ENCODE peak calls at places on chromosomes 13 and 19, in four cellular contexts. H is fibroblast of lung, X is astrocyte of the spinal cord, A is RWPE1. I is an unnamed sample.

GRCh38 chr13:49938274-49938673 is 2.1 kb upstream of the SPRYD7 start:
- DNase-seq in H (no peak), X (no peak), A (no peak), I (no peak)

GRCh38 chr19:11984986-11985385 is 20.1 kb downstream of the ZNF763 start:
- DNase-seq in H (no peak), X (no peak), A (no peak), I (no peak)

GRCh38 chr19:4844348-4845179 is 13.1 kb upstream of the TICAM1 start:
- DNase-seq in H (no peak), X (no peak), A (no peak), I (no peak)

GRCh38 chr19:17687141-17687856 is 855 bp downstream of the UNC13A start:
- DNase-seq in H (no peak), X (no peak), A (no peak), I (no peak)

GRCh38 chr19:51179297-51179696 is 37.2 kb downstream of the SIGLEC7 start:
- DNase-seq in H (no peak), X (no peak), A (no peak), I (no peak)

GRCh38 chr13:108249150-108249549 is 20.4 kb upstream of the TNFSF13B start:
- DNase-seq in H (no peak), X (no peak), A (no peak), I (no peak)

GRCh38 chr13:60335531-60335930 is 61.5 kb upstream of the TDRD3 start:
- DNase-seq in H (peak; percentile 20), X (peak; percentile 39), A (no peak), I (no peak)

GRCh38 chr19:46206176-46206575 is 23.4 kb upstream of the IGFL1 start:
- DNase-seq in H (no peak), X (no peak), A (peak; percentile 89), I (no peak)

GRCh38 chr13:30927595-30927994 is 4.9 kb upstream of the TEX26 start:
- DNase-seq in H (peak; percentile 18), X (no peak), A (no peak), I (no peak)

GRCh38 chr19:2428027-2428690 is 773 bp upstream of the TIMM13 start:
- DNase-seq in H (peak; percentile 24), X (no peak), A (no peak), I (peak; percentile 2)

GRCh38 chr19:45553464-45553863 is 31.1 kb downstream of the OPA3 start:
- DNase-seq in H (no peak), X (no peak), A (no peak), I (no peak)

GRCh38 chr19:48715681-48716171 is 3.8 kb downstream of the MAMSTR start:
- DNase-seq in H (no peak), X (no peak), A (no peak), I (no peak)

I was measured in brain microvascular endothelial cell.